ENCODE peak calls at places on chromosomes 13 and 19, in six cellular contexts. One of them, this sample, is unnamed.

GRCh38 chr19:5313307-5313706 is 27.3 kb downstream of the PTPRS start:
- DNase-seq in breast epithelium: no peak
- DNase-seq in body of pancreas: no peak
- DNase-seq in Peyer's patch: no peak
- DNase-seq in tibial nerve: no peak
- DNase-seq in NB4: no peak
- DNase-seq in this sample: no peak

GRCh38 chr19:13797870-13798269 is 2.6 kb downstream of the ZSWIM4 start:
- DNase-seq in tibial nerve: no peak
- DNase-seq in body of pancreas: no peak
- DNase-seq in Peyer's patch: no peak
- DNase-seq in breast epithelium: no peak
- DNase-seq in NB4: peak
- DNase-seq in this sample: no peak

GRCh38 chr19:46607441-46607841 is 6.3 kb downstream of the CALM3 start:
- DNase-seq in breast epithelium: peak
- DNase-seq in Peyer's patch: no peak
- DNase-seq in tibial nerve: peak
- DNase-seq in body of pancreas: no peak
- DNase-seq in NB4: peak
- DNase-seq in this sample: no peak

GRCh38 chr13:67390462-67391093 is 160.4 kb upstream of the PCDH9 start:
- DNase-seq in tibial nerve: no peak
- DNase-seq in Peyer's patch: no peak
- DNase-seq in breast epithelium: no peak
- DNase-seq in NB4: no peak
- DNase-seq in body of pancreas: no peak
- DNase-seq in this sample: no peak

GRCh38 chr13:113581871-113582270 is 2.7 kb upstream of the TFDP1 start:
- DNase-seq in Peyer's patch: no peak
- DNase-seq in tibial nerve: no peak
- DNase-seq in NB4: no peak
- DNase-seq in breast epithelium: no peak
- DNase-seq in body of pancreas: no peak
- DNase-seq in this sample: peak

GRCh38 chr19:46390121-46390858 is 23.1 kb downstream of the CCDC8 start:
- DNase-seq in Peyer's patch: no peak
- DNase-seq in tibial nerve: no peak
- DNase-seq in breast epithelium: no peak
- DNase-seq in body of pancreas: no peak
- DNase-seq in NB4: no peak
- DNase-seq in this sample: no peak

GRCh38 chr19:38304866-38305429 is 897 bp downstream of the C19orf33 start:
- DNase-seq in NB4: no peak
- DNase-seq in body of pancreas: peak
- DNase-seq in tibial nerve: peak
- DNase-seq in Peyer's patch: peak
- DNase-seq in breast epithelium: peak
- DNase-seq in this sample: peak

GRCh38 chr13:21637296-21637695 is 33.3 kb upstream of the MICU2 start:
- DNase-seq in NB4: peak
- DNase-seq in breast epithelium: no peak
- DNase-seq in body of pancreas: peak
- DNase-seq in tibial nerve: no peak
- DNase-seq in Peyer's patch: peak
- DNase-seq in this sample: no peak

GRCh38 chr19:5170329-5170745 is 170.3 kb downstream of the PTPRS start:
- DNase-seq in Peyer's patch: no peak
- DNase-seq in body of pancreas: peak
- DNase-seq in breast epithelium: no peak
- DNase-seq in tibial nerve: no peak
- DNase-seq in NB4: peak
- DNase-seq in this sample: no peak

GRCh38 chr13:35675651-35676050 is 199.2 kb upstream of the MAB21L1 start:
- DNase-seq in breast epithelium: no peak
- DNase-seq in NB4: no peak
- DNase-seq in Peyer's patch: no peak
- DNase-seq in body of pancreas: no peak
- DNase-seq in tibial nerve: no peak
- DNase-seq in this sample: no peak

GRCh38 chr13:40963927-40964326 is 55.2 kb downstream of the ELF1 start:
- DNase-seq in tibial nerve: no peak
- DNase-seq in body of pancreas: no peak
- DNase-seq in Peyer's patch: no peak
- DNase-seq in breast epithelium: no peak
- DNase-seq in NB4: peak
- DNase-seq in this sample: no peak

GRCh38 chr19:28999733-29000433 is 213.1 kb downstream of the UQCRFS1 start:
- DNase-seq in tibial nerve: no peak
- DNase-seq in Peyer's patch: no peak
- DNase-seq in body of pancreas: no peak
- DNase-seq in NB4: no peak
- DNase-seq in breast epithelium: no peak
- DNase-seq in this sample: no peak

GRCh38 chr19:31470229-31470939 is 121.1 kb upstream of the TSHZ3 start:
- DNase-seq in NB4: no peak
- DNase-seq in breast epithelium: no peak
- DNase-seq in body of pancreas: no peak
- DNase-seq in tibial nerve: no peak
- DNase-seq in Peyer's patch: no peak
- DNase-seq in this sample: no peak

GRCh38 chr13:106033634-106034033 is 501.8 kb downstream of the EFNB2 start:
- DNase-seq in tibial nerve: no peak
- DNase-seq in NB4: peak
- DNase-seq in breast epithelium: no peak
- DNase-seq in Peyer's patch: no peak
- DNase-seq in body of pancreas: no peak
- DNase-seq in this sample: no peak

GRCh38 chr13:34935841-34936240 is 6.2 kb upstream of the NBEA start:
- DNase-seq in NB4: no peak
- DNase-seq in body of pancreas: no peak
- DNase-seq in tibial nerve: no peak
- DNase-seq in Peyer's patch: no peak
- DNase-seq in breast epithelium: no peak
- DNase-seq in this sample: no peak

GRCh38 chr13:113145496-113145895 is 13.0 kb upstream of the PROZ start:
- DNase-seq in NB4: no peak
- DNase-seq in breast epithelium: no peak
- DNase-seq in body of pancreas: no peak
- DNase-seq in Peyer's patch: no peak
- DNase-seq in tibial nerve: no peak
- DNase-seq in this sample: no peak

GRCh38 chr13:74306496-74306895 is 172.3 kb upstream of the KLF12 start:
- DNase-seq in Peyer's patch: no peak
- DNase-seq in tibial nerve: no peak
- DNase-seq in breast epithelium: no peak
- DNase-seq in NB4: no peak
- DNase-seq in body of pancreas: no peak
- DNase-seq in this sample: no peak

GRCh38 chr13:93217701-93218100 is 8.9 kb upstream of the GPC6 start:
- DNase-seq in Peyer's patch: no peak
- DNase-seq in tibial nerve: no peak
- DNase-seq in NB4: no peak
- DNase-seq in body of pancreas: no peak
- DNase-seq in breast epithelium: no peak
- DNase-seq in this sample: no peak

GRCh38 chr13:40116008-40116407 is 460.5 kb downstream of the COG6 start:
- DNase-seq in NB4: peak
- DNase-seq in Peyer's patch: no peak
- DNase-seq in tibial nerve: no peak
- DNase-seq in breast epithelium: no peak
- DNase-seq in body of pancreas: peak
- DNase-seq in this sample: no peak

GRCh38 chr13:99984463-99985242 is 3.1 kb downstream of the ZIC2 start:
- DNase-seq in Peyer's patch: no peak
- DNase-seq in tibial nerve: no peak
- DNase-seq in NB4: peak
- DNase-seq in body of pancreas: no peak
- DNase-seq in breast epithelium: no peak
- DNase-seq in this sample: no peak

GRCh38 chr13:101576452-101576851 is 124.0 kb downstream of the ITGBL1 start:
- DNase-seq in tibial nerve: no peak
- DNase-seq in NB4: no peak
- DNase-seq in Peyer's patch: no peak
- DNase-seq in body of pancreas: no peak
- DNase-seq in breast epithelium: no peak
- DNase-seq in this sample: no peak

DNA sequence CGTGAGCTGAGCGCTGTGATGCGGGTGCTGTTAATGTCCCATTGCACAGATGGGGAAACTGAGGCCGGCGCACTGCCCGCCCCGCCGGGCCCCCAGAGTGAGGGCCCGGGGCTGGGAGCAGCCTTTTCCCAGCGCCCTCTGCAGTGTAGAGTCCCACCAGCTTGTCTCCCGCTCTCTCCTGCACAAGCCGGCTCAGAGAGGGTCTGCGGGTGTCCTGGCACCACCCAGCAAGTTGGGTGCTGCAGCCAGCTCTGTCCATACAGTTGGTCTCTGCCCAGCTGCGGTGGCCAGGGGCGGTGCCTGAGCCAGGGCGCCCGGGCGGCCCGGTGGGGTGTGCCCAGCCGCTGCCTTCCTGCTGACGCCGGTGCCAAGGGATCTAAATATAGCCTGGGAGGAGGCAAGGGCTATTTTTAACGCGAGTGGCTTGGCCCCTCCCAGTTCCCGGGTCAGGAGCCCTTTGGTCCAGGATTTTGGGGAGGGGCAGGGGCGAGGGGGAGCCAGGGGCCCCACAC is 19.3 kb downstream of the GADD45B start:
- DNase-seq in body of pancreas: peak
- DNase-seq in NB4: no peak
- DNase-seq in breast epithelium: peak
- DNase-seq in tibial nerve: peak
- DNase-seq in Peyer's patch: peak
- DNase-seq in this sample: peak
- TF ChIP-seq POLR2A in body of pancreas: peak
- TF ChIP-seq POLR2A in NB4: no peak
- TF ChIP-seq POLR2A in breast epithelium: no peak
- TF ChIP-seq POLR2A in tibial nerve: no peak
- TF ChIP-seq POLR2A in Peyer's patch: peak
- TF ChIP-seq POLR2A in this sample: no peak

GRCh38 chr13:110424596-110425443 is 117.7 kb downstream of the COL4A2 start:
- DNase-seq in tibial nerve: no peak
- DNase-seq in Peyer's patch: no peak
- DNase-seq in breast epithelium: no peak
- DNase-seq in NB4: no peak
- DNase-seq in body of pancreas: no peak
- DNase-seq in this sample: no peak
- TF ChIP-seq CTCF in tibial nerve: no peak
- TF ChIP-seq CTCF in Peyer's patch: no peak
- TF ChIP-seq CTCF in breast epithelium: no peak
- TF ChIP-seq CTCF in NB4: no peak
- TF ChIP-seq CTCF in body of pancreas: no peak
- TF ChIP-seq CTCF in this sample: no peak

GRCh38 chr19:35545001-35545854 is at the start of gene TMEM147:
- DNase-seq in tibial nerve: peak
- DNase-seq in breast epithelium: peak
- DNase-seq in body of pancreas: peak
- DNase-seq in Peyer's patch: peak
- DNase-seq in NB4: peak
- DNase-seq in this sample: peak
- TF ChIP-seq POLR2A in tibial nerve: peak
- TF ChIP-seq POLR2A in breast epithelium: no peak
- TF ChIP-seq POLR2A in body of pancreas: peak
- TF ChIP-seq POLR2A in Peyer's patch: peak
- TF ChIP-seq POLR2A in NB4: peak
- TF ChIP-seq POLR2A in this sample: no peak

GRCh38 chr13:79477968-79478367 is 3.0 kb upstream of the NDFIP2 start:
- DNase-seq in tibial nerve: no peak
- DNase-seq in Peyer's patch: no peak
- DNase-seq in NB4: no peak
- DNase-seq in body of pancreas: no peak
- DNase-seq in breast epithelium: no peak
- DNase-seq in this sample: no peak
- TF ChIP-seq CTCF in tibial nerve: no peak
- TF ChIP-seq CTCF in Peyer's patch: no peak
- TF ChIP-seq CTCF in NB4: no peak
- TF ChIP-seq CTCF in body of pancreas: no peak
- TF ChIP-seq CTCF in breast epithelium: no peak
- TF ChIP-seq CTCF in this sample: no peak

DNA sequence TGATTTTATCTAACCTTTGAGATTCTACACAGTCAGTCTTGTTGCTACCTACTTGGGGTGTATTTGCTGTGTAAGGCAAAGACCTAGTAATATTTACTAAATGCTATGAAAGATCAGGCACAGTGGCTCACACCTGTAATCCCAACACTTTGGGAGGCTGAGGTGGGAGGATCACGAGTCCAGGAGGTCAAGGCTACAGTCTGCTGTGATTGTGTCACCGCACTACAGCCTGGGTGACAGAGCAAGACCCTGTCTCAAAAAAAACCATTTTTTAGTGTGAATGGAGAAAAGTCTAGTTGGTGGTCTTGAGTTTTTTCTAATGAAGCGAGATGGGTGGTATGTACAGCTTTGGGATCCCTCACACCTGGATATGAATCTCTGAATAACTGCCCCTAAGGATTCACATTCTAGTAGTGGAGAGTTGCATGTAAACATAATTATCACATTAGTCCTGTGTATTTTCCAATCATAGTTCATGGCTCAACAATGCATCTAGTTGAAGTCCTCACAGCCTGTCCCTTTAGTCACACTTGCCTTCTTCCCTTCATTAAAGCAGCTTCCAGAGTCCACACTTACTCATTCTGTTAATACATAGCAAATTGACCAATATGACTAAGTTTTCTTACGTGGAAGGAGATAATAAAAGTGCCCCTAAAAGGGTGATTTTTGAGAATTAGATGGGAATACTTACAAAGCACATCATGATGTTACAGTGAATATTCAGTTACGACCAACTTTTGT is 7.4 kb downstream of the RPL21 start:
- DNase-seq in tibial nerve: no peak
- DNase-seq in Peyer's patch: no peak
- DNase-seq in NB4: no peak
- DNase-seq in breast epithelium: no peak
- DNase-seq in body of pancreas: no peak
- DNase-seq in this sample: no peak
- TF ChIP-seq POLR2A in tibial nerve: no peak
- TF ChIP-seq POLR2A in Peyer's patch: no peak
- TF ChIP-seq POLR2A in NB4: peak
- TF ChIP-seq POLR2A in breast epithelium: no peak
- TF ChIP-seq POLR2A in body of pancreas: no peak
- TF ChIP-seq POLR2A in this sample: no peak

DNA sequence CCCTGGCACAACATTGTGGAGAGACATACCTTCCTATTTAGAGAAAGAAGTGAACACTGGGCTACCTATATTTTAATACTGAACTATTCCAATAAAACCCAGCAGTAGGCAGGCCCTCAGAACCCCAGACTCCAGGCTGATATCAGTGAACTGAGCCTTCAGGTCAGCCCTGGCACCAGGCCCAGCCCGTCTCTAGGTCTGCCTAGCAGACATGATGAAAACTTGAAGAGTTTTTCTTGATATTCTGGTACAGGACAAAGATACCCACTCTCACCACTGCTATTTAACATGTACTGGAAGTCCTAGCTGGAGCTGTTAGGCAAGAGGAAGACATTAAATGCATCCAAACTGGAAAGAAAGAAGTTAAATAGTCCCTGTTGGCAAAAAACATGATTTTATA is 396.6 kb upstream of the SPRY2 start:
- DNase-seq in tibial nerve: no peak
- DNase-seq in NB4: no peak
- DNase-seq in breast epithelium: no peak
- DNase-seq in body of pancreas: no peak
- DNase-seq in Peyer's patch: no peak
- DNase-seq in this sample: no peak
- TF ChIP-seq CTCF in tibial nerve: no peak
- TF ChIP-seq CTCF in NB4: no peak
- TF ChIP-seq CTCF in breast epithelium: no peak
- TF ChIP-seq CTCF in body of pancreas: no peak
- TF ChIP-seq CTCF in Peyer's patch: no peak
- TF ChIP-seq CTCF in this sample: no peak

This sample was measured in testis.